ENCODE peak calls at places on chromosomes 2 and 18, in six cellular contexts. One of them, this sample, is unnamed.

GRCh38 chr2:201264472-201265173 is 4.3 kb downstream of the CASP8 start:
- DNase-seq in sigmoid colon: no peak
- DNase-seq in H1: no peak
- DNase-seq in suprapubic skin: no peak
- DNase-seq in GM12892: no peak
- DNase-seq in spleen: no peak
- DNase-seq in this sample: no peak

GRCh38 chr2:204533629-204534370 is 11.5 kb upstream of the PARD3B start:
- DNase-seq in GM12892: no peak
- DNase-seq in suprapubic skin: no peak
- DNase-seq in H1: no peak
- DNase-seq in sigmoid colon: no peak
- DNase-seq in spleen: no peak
- DNase-seq in this sample: no peak

GRCh38 chr2:125696573-125696972 is 959.4 kb upstream of the GYPC start:
- DNase-seq in spleen: no peak
- DNase-seq in GM12892: no peak
- DNase-seq in suprapubic skin: no peak
- DNase-seq in sigmoid colon: no peak
- DNase-seq in H1: no peak
- DNase-seq in this sample: no peak

GRCh38 chr2:206918258-206918657 is 21.1 kb upstream of the CPO start:
- DNase-seq in spleen: no peak
- DNase-seq in GM12892: no peak
- DNase-seq in sigmoid colon: no peak
- DNase-seq in suprapubic skin: no peak
- DNase-seq in H1: no peak
- DNase-seq in this sample: no peak

GRCh38 chr18:59660976-59661743 is 36.1 kb downstream of the CCBE1 start:
- DNase-seq in spleen: no peak
- DNase-seq in suprapubic skin: no peak
- DNase-seq in H1: no peak
- DNase-seq in GM12892: no peak
- DNase-seq in sigmoid colon: no peak
- DNase-seq in this sample: no peak

GRCh38 chr18:58078889-58079573 is 35.0 kb downstream of the NEDD4L start:
- DNase-seq in spleen: no peak
- DNase-seq in suprapubic skin: no peak
- DNase-seq in sigmoid colon: no peak
- DNase-seq in H1: no peak
- DNase-seq in GM12892: no peak
- DNase-seq in this sample: no peak

GRCh38 chr2:24723668-24724067 is 69.5 kb downstream of the PTRHD1 start:
- DNase-seq in sigmoid colon: no peak
- DNase-seq in spleen: no peak
- DNase-seq in GM12892: no peak
- DNase-seq in suprapubic skin: no peak
- DNase-seq in H1: no peak
- DNase-seq in this sample: no peak

GRCh38 chr2:160279813-160280465 is 79.9 kb upstream of the ITGB6 start:
- DNase-seq in suprapubic skin: no peak
- DNase-seq in GM12892: no peak
- DNase-seq in H1: no peak
- DNase-seq in sigmoid colon: no peak
- DNase-seq in spleen: no peak
- DNase-seq in this sample: no peak

GRCh38 chr2:68320118-68320641 is 431 bp upstream of the CNRIP1 start:
- DNase-seq in GM12892: no peak
- DNase-seq in spleen: no peak
- DNase-seq in suprapubic skin: no peak
- DNase-seq in sigmoid colon: peak; percentile 73
- DNase-seq in H1: no peak
- DNase-seq in this sample: no peak

GRCh38 chr18:29285471-29285870 is 1108.5 kb upstream of the CDH2 start:
- DNase-seq in suprapubic skin: no peak
- DNase-seq in sigmoid colon: no peak
- DNase-seq in spleen: no peak
- DNase-seq in GM12892: no peak
- DNase-seq in H1: no peak
- DNase-seq in this sample: no peak
- TF ChIP-seq POLR2AphosphoS5 in suprapubic skin: no peak
- TF ChIP-seq POLR2AphosphoS5 in sigmoid colon: no peak
- TF ChIP-seq POLR2AphosphoS5 in spleen: no peak
- TF ChIP-seq POLR2AphosphoS5 in GM12892: no peak
- TF ChIP-seq POLR2AphosphoS5 in H1: no peak
- TF ChIP-seq POLR2AphosphoS5 in this sample: no peak

GRCh38 chr2:111919362-111919761 is 21.0 kb downstream of the MERTK start:
- DNase-seq in GM12892: no peak
- DNase-seq in sigmoid colon: no peak
- DNase-seq in spleen: no peak
- DNase-seq in H1: no peak
- DNase-seq in suprapubic skin: no peak
- DNase-seq in this sample: no peak

GRCh38 chr2:111923271-111923670 is 24.9 kb downstream of the MERTK start:
- DNase-seq in suprapubic skin: no peak
- DNase-seq in sigmoid colon: no peak
- DNase-seq in H1: no peak
- DNase-seq in spleen: no peak
- DNase-seq in GM12892: no peak
- DNase-seq in this sample: no peak

GRCh38 chr2:111918383-111918806 is 20.0 kb downstream of the MERTK start:
- DNase-seq in H1: no peak
- DNase-seq in GM12892: no peak
- DNase-seq in spleen: no peak
- DNase-seq in suprapubic skin: no peak
- DNase-seq in sigmoid colon: no peak
- DNase-seq in this sample: no peak

GRCh38 chr2:111924617-111925107 is 26.3 kb downstream of the MERTK start:
- DNase-seq in suprapubic skin: no peak
- DNase-seq in GM12892: no peak
- DNase-seq in H1: no peak
- DNase-seq in spleen: no peak
- DNase-seq in sigmoid colon: no peak
- DNase-seq in this sample: no peak

GRCh38 chr2:111919794-111920608 is 21.6 kb downstream of the MERTK start:
- DNase-seq in suprapubic skin: no peak
- DNase-seq in GM12892: no peak
- DNase-seq in sigmoid colon: peak; percentile 74
- DNase-seq in H1: no peak
- DNase-seq in spleen: peak; percentile 77
- DNase-seq in this sample: no peak
- TF ChIP-seq POLR2A in suprapubic skin: no peak
- TF ChIP-seq POLR2A in GM12892: no peak
- TF ChIP-seq POLR2A in sigmoid colon: no peak
- TF ChIP-seq POLR2A in H1: no peak
- TF ChIP-seq POLR2A in spleen: no peak
- TF ChIP-seq POLR2A in this sample: no peak

GRCh38 chr2:34524115-34524514 is 925.0 kb upstream of the FAM98A start:
- DNase-seq in GM12892: no peak
- DNase-seq in H1: no peak
- DNase-seq in spleen: no peak
- DNase-seq in suprapubic skin: no peak
- DNase-seq in sigmoid colon: no peak
- DNase-seq in this sample: no peak

GRCh38 chr2:34533585-34534225 is 934.6 kb upstream of the FAM98A start:
- DNase-seq in suprapubic skin: no peak
- DNase-seq in GM12892: no peak
- DNase-seq in spleen: no peak
- DNase-seq in sigmoid colon: no peak
- DNase-seq in H1: no peak
- DNase-seq in this sample: no peak

GRCh38 chr2:34534341-34534740 is 935.2 kb upstream of the FAM98A start:
- DNase-seq in H1: no peak
- DNase-seq in sigmoid colon: no peak
- DNase-seq in spleen: no peak
- DNase-seq in GM12892: no peak
- DNase-seq in suprapubic skin: no peak
- DNase-seq in this sample: no peak

DNA sequence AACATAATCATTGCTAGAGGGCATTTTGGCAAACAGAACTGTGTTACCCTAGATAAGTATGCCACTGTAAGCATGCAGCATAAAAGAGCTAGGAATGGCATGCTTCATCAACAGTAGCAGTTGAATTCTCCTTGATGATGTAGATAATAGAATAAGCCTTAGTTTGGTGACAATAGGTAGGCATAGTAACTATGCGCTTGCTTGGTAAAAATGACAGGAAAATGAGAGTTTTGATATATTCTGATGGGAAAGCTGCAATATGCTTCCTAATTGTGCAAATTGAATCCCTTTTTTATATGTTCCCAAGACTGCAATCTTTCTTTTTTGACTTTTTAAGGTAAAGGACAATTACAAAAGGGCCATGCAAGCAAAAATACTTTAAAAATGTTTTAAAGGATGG is 930.9 kb upstream of the FAM98A start:
- DNase-seq in H1: no peak
- DNase-seq in GM12892: no peak
- DNase-seq in suprapubic skin: no peak
- DNase-seq in spleen: no peak
- DNase-seq in sigmoid colon: no peak
- DNase-seq in this sample: no peak
- TF ChIP-seq POLR2AphosphoS5 in H1: no peak
- TF ChIP-seq POLR2AphosphoS5 in GM12892: no peak
- TF ChIP-seq POLR2AphosphoS5 in suprapubic skin: no peak
- TF ChIP-seq POLR2AphosphoS5 in spleen: no peak
- TF ChIP-seq POLR2AphosphoS5 in sigmoid colon: no peak
- TF ChIP-seq POLR2AphosphoS5 in this sample: no peak

DNA sequence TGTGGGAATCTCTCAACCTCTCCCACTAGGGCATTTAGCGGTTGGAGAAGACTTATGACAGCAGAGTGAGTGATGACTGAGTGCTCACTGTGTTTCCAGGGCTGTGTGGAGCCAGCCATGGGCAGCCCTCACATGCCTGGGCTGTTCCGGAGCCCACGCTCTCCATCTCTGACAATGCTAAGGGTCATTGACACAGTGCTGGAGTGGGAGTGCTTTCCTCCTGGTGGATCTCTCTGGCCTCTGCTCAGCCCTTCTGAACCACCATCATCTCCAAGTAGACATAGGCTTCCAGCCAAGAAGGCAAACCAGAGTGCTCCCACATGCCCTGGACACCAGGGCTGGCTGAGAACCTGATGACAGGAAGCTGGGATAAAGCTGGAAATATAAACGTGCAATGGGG is 33.1 kb upstream of the TWIST2 start:
- DNase-seq in suprapubic skin: no peak
- DNase-seq in GM12892: no peak
- DNase-seq in spleen: no peak
- DNase-seq in sigmoid colon: no peak
- DNase-seq in H1: no peak
- DNase-seq in this sample: no peak
- TF ChIP-seq POLR2A in suprapubic skin: no peak
- TF ChIP-seq POLR2A in GM12892: no peak
- TF ChIP-seq POLR2A in spleen: no peak
- TF ChIP-seq POLR2A in sigmoid colon: no peak
- TF ChIP-seq POLR2A in H1: no peak
- TF ChIP-seq POLR2A in this sample: no peak